ENCODE peak calls at places on chromosomes 3 and 15, in eight cellular contexts. A, L, N, K, X, C, V and H are unnamed samples.

GRCh38 chr3:124700880-124701684 is 29.2 kb upstream of the UMPS start:
- DNase-seq in A (peak), L (no peak), N (no peak), K (peak), X (no peak), C (no peak), V (no peak), H (no peak)

GRCh38 chr3:172582712-172583111 is 59.5 kb upstream of the TNFSF10 start:
- DNase-seq in A (peak), L (no peak), N (no peak), K (peak), X (no peak), C (no peak), V (no peak), H (no peak)

GRCh38 chr3:139586420-139587017 is 47.0 kb upstream of the RBP1 start:
- DNase-seq in A (no peak), L (no peak), N (no peak), K (no peak), X (no peak), C (no peak), V (peak), H (no peak)

GRCh38 chr15:81516012-81516411 is 142.0 kb upstream of the TMC3 start:
- DNase-seq in A (peak), L (no peak), N (no peak), K (peak), X (no peak), C (no peak), V (no peak), H (no peak)

GRCh38 chr3:50830451-50830850 is 155.7 kb downstream of the DOCK3 start:
- DNase-seq in A (no peak), L (no peak), N (no peak), K (no peak), X (no peak), C (no peak), V (no peak), H (no peak)

GRCh38 chr3:181719298-181719859 is 7.7 kb downstream of the SOX2 start:
- DNase-seq in A (no peak), L (peak), N (no peak), K (no peak), X (no peak), C (no peak), V (no peak), H (no peak)

GRCh38 chr3:78726545-78726944 is 1041.3 kb downstream of the ROBO1 start:
- DNase-seq in A (no peak), L (no peak), N (no peak), K (no peak), X (no peak), C (no peak), V (no peak), H (no peak)

GRCh38 chr3:195263925-195264575 is 6.9 kb downstream of the XXYLT1 start:
- DNase-seq in A (no peak), L (peak), N (peak), K (no peak), X (no peak), C (no peak), V (no peak), H (no peak)

GRCh38 chr3:50442940-50443579 is 60.4 kb downstream of the CACNA2D2 start:
- DNase-seq in A (no peak), L (no peak), N (peak), K (peak), X (no peak), C (no peak), V (no peak), H (no peak)

GRCh38 chr15:70853855-70854668 is at the start of gene LARP6:
- DNase-seq in A (peak), L (peak), N (peak), K (peak), X (no peak), C (no peak), V (peak), H (peak)

GRCh38 chr3:132399054-132399929 is 18.0 kb upstream of the DNAJC13 start:
- DNase-seq in A (peak), L (no peak), N (no peak), K (peak), X (no peak), C (no peak), V (peak), H (no peak)

GRCh38 chr15:98382139-98382538 is 266.2 kb upstream of the IGF1R start:
- DNase-seq in A (no peak), L (no peak), N (no peak), K (no peak), X (no peak), C (no peak), V (no peak), H (no peak)

GRCh38 chr3:90241481-90241880 is 1134.1 kb downstream of the EPHA3 start:
- DNase-seq in A (no peak), L (no peak), N (no peak), K (peak), X (no peak), C (no peak), V (no peak), H (no peak)

GRCh38 chr15:73009306-73010091 is 42.8 kb upstream of the NEO1 start:
- DNase-seq in A (no peak), L (no peak), N (no peak), K (peak), X (no peak), C (no peak), V (no peak), H (no peak)

GRCh38 chr15:83398591-83398990 is 48.5 kb upstream of the SH3GL3 start:
- DNase-seq in A (peak), L (no peak), N (no peak), K (peak), X (no peak), C (no peak), V (no peak), H (no peak)

GRCh38 chr3:177150970-177151627 is 46.2 kb downstream of the TBL1XR1 start:
- DNase-seq in A (peak), L (no peak), N (no peak), K (peak), X (no peak), C (no peak), V (no peak), H (no peak)

GRCh38 chr3:97990624-97991277 is 18.5 kb upstream of the RIOX2 start:
- DNase-seq in A (no peak), L (no peak), N (no peak), K (no peak), X (no peak), C (no peak), V (peak), H (no peak)

GRCh38 chr3:28612232-28612631 is 263.6 kb upstream of the AZI2 start:
- DNase-seq in A (no peak), L (no peak), N (no peak), K (no peak), X (no peak), C (no peak), V (no peak), H (no peak)

GRCh38 chr15:63597033-63597790 is at the start of gene FBXL22:
- DNase-seq in A (peak), L (no peak), N (peak), K (peak), X (no peak), C (no peak), V (no peak), H (no peak)

GRCh38 chr3:149180057-149180573 is 41.5 kb downstream of the CP start:
- DNase-seq in A (peak), L (no peak), N (peak), K (peak), X (no peak), C (no peak), V (no peak), H (no peak)

GRCh38 chr3:157180262-157180661 is 20.3 kb upstream of the CCNL1 start:
- DNase-seq in A (no peak), L (no peak), N (no peak), K (no peak), X (no peak), C (no peak), V (no peak), H (no peak)

GRCh38 chr15:46266691-46267090 is 631.9 kb downstream of the SQOR start:
- DNase-seq in A (no peak), L (no peak), N (no peak), K (no peak), X (no peak), C (no peak), V (no peak), H (no peak)

GRCh38 chr3:52880474-52880873 is 16.9 kb downstream of the STIMATE start:
- DNase-seq in A (no peak), L (no peak), N (no peak), K (no peak), X (no peak), C (no peak), V (no peak), H (no peak)

GRCh38 chr3:146598486-146598885 is 6.7 kb downstream of the PLSCR5 start:
- DNase-seq in A (no peak), L (no peak), N (no peak), K (peak), X (no peak), C (no peak), V (no peak), H (no peak)

GRCh38 chr3:175149675-175150074 is 290.5 kb downstream of the NAALADL2 start:
- DNase-seq in A (peak), L (no peak), N (no peak), K (no peak), X (no peak), C (no peak), V (peak), H (no peak)

GRCh38 chr3:134313839-134314587 is 60.2 kb downstream of the AMOTL2 start:
- DNase-seq in A (no peak), L (no peak), N (no peak), K (peak), X (no peak), C (no peak), V (no peak), H (no peak)